ENCODE peak calls at places on chromosome 4, in six cellular contexts. J, T, H, B, C and G are unnamed samples. For H3K4me1, the result is how much of the 10 kb centered on the place peaks cover.

GRCh38 chr4:148330724-148331123 is 111.5 kb downstream of the NR3C2 start:
- ATAC-seq in J (no peak), T (no peak), H (no peak), C (no peak), B (no peak), G (no peak)

GRCh38 chr4:25949166-25949748 is 35.2 kb downstream of the SMIM20 start:
- ATAC-seq in B (no peak), J (no peak), T (peak), C (no peak), H (no peak), G (no peak)

GRCh38 chr4:108224628-108225053 is 55.9 kb upstream of the LEF1 start:
- ATAC-seq in H (no peak), C (no peak), B (peak), T (no peak), J (no peak), G (no peak)

GRCh38 chr4:1984406-1985191 is 24.2 kb downstream of the NELFA start:
- ATAC-seq in H (no peak), T (no peak), B (no peak), J (no peak), C (peak), G (no peak)

GRCh38 chr4:10180927-10181744 is 64.5 kb upstream of the WDR1 start:
- ATAC-seq in J (peak), B (peak), T (no peak), C (peak), H (no peak), G (no peak)

GRCh38 chr4:163167333-163167626 is 590 bp upstream of the NAF1 start:
- ATAC-seq in T (no peak), C (no peak), J (no peak), B (no peak), H (no peak), G (no peak)

GRCh38 chr4:94428884-94429283 is 22.9 kb upstream of the PDLIM5 start:
- ATAC-seq in C (no peak), H (no peak), T (peak), J (no peak), B (peak), G (no peak)

GRCh38 chr4:48665555-48666186 is 114.4 kb downstream of the FRYL start:
- ATAC-seq in H (no peak), B (no peak), T (no peak), J (no peak), C (no peak), G (no peak)

GRCh38 chr4:14446904-14447303 is 555.4 kb upstream of the CPEB2 start:
- ATAC-seq in T (no peak), C (no peak), J (no peak), H (no peak), B (no peak), G (no peak)

GRCh38 chr4:38015886-38016515 is 55.8 kb downstream of the PTTG2 start:
- ATAC-seq in T (no peak), H (no peak), J (no peak), B (no peak), C (no peak), G (peak)

GRCh38 chr4:149084128-149084527 is 641.9 kb upstream of the NR3C2 start:
- ATAC-seq in B (no peak), J (no peak), C (no peak), T (no peak), H (no peak), G (no peak)

GRCh38 chr4:99783940-99784339 is 32.7 kb upstream of the DAPP1 start:
- ATAC-seq in H (no peak), J (no peak), B (no peak), C (no peak), T (no peak), G (no peak)

GRCh38 chr4:116478343-116478742 is 607.0 kb downstream of the TRAM1L1 start:
- ATAC-seq in B (no peak), H (no peak), T (no peak), J (no peak), C (no peak), G (no peak)

GRCh38 chr4:18684932-18685331 is 663.4 kb upstream of the LCORL start:
- ATAC-seq in B (no peak), T (no peak), H (no peak), C (no peak), J (no peak), G (no peak)

GRCh38 chr4:173415885-173416658 is 17.2 kb upstream of the SCRG1 start:
- ATAC-seq in C (no peak), B (peak), H (no peak), J (peak), T (peak), G (peak)

GRCh38 chr4:1752284-1753041 is 31.1 kb downstream of the TACC3 start:
- ATAC-seq in C (no peak), B (peak), T (peak), H (no peak), J (peak), G (no peak)

GRCh38 chr4:44120646-44121045 is 328.0 kb downstream of the KCTD8 start:
- ATAC-seq in B (no peak), C (no peak), J (no peak), T (no peak), H (no peak), G (no peak)

GRCh38 chr4:2045518-2045951 is 13.6 kb upstream of the NAT8L start:
- ATAC-seq in T (no peak), H (no peak), C (no peak), B (no peak), J (no peak), G (no peak)

GRCh38 chr4:102614801-102615200 is 113.6 kb downstream of the NFKB1 start:
- ATAC-seq in T (no peak), J (no peak), C (no peak), B (no peak), H (no peak), G (no peak)

GRCh38 chr4:173345648-173346047 is 11.5 kb upstream of the HMGB2 start:
- ATAC-seq in T (no peak), B (no peak), J (no peak), H (no peak), C (no peak), G (no peak)

GRCh38 chr4:66769436-66769835 is 775.9 kb downstream of the CENPC start:
- ATAC-seq in T (no peak), H (no peak), J (no peak), C (no peak), B (no peak), G (no peak)

GRCh38 chr4:153728660-153729059 is 31.2 kb downstream of the RNF175 start:
- ATAC-seq in T (no peak), C (peak), H (no peak), J (no peak), B (no peak), G (no peak)

GRCh38 chr4:94216394-94216793 is 8.7 kb downstream of the SMARCAD1 start:
- ATAC-seq in B (no peak), H (no peak), T (no peak), C (no peak), J (no peak), G (no peak)

GRCh38 chr4:76035146-76035545 is 724 bp downstream of the CXCL11 start:
- ATAC-seq in H (no peak), J (no peak), T (no peak), C (peak), B (peak), G (no peak)

GRCh38 chr4:6463311-6464289 is 8.8 kb downstream of the PPP2R2C start:
- ATAC-seq in C (no peak), J (peak), B (no peak), H (no peak), T (no peak), G (no peak)

GRCh38 chr4:169272265-169272886 is 1.6 kb upstream of the SH3RF1 start:
- ATAC-seq in H (no peak), J (no peak), C (peak), B (no peak), T (no peak), G (no peak)

GRCh38 chr4:24065974-24066373 is 176.1 kb upstream of the PPARGC1A start:
- ATAC-seq in H (no peak), T (no peak), B (no peak), C (no peak), J (no peak), G (no peak)

DNA sequence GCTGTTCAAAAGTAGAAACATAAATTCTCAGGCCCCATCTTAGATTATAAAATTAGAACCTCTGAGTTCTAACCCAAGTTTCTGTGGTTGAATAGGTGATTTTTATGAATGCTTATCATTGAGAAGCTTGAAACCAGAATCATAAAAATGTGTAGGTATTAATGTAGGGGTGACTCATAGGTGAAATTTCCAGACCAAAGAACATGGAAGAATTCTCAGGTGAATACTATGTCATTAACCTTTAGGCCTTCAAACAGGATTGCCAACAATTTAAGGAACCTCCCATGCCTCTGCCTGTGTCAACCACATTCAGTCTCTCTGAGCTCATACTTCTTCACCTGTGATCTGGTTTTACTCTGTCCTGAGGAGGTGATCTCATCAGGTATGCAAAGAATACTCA is 177.8 kb downstream of the NPFFR2 start:
- ATAC-seq in J (no peak), H (no peak), T (no peak), B (no peak), C (peak), G (no peak)
- TF ChIP-seq EP300 in J (no peak), H (no peak), T (no peak), B (no peak), C (no peak), G (no peak)

GRCh38 chr4:85740431-85740861 is 265.5 kb downstream of the ARHGAP24 start:
- ATAC-seq in B (no peak), C (no peak), H (no peak), J (no peak), T (no peak), G (no peak)
- H3K4me1 ChIP-seq in B (under half), C (under half), H (under half), J (under half), T (under half), G (under half)

GRCh38 chr4:172083236-172083635 is 270.0 kb downstream of the GALNTL6 start:
- ATAC-seq in J (no peak), T (no peak), H (no peak), C (no peak), B (no peak), G (no peak)
- TF ChIP-seq EP300 in J (no peak), T (no peak), H (no peak), C (no peak), B (no peak), G (no peak)

DNA sequence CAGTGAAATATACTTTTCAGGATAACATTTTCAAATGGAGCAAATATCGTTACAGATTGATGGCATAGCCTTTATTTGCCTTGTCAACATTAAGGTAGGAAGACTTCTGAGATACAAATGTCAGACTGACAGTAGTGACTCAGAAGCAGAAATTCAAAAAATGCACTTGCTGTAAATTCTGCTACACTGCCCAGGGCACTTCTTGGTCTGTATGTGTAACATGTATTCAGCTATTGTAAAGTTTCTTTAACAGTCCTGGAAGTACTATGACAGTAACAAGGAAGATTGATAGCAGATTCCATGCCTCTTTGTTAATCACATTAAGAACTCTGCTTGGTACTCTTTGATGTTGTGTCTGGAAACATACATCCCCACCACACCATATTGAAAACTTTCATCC is 69.6 kb upstream of the PCDH18 start:
- ATAC-seq in C (peak), T (no peak), B (no peak), J (no peak), H (no peak), G (no peak)
- H3K4me1 ChIP-seq in C (under half), T (under half), B (under half), J (under half), H (under half), G (under half)

GRCh38 chr4:181760560-181760959 is 482.6 kb upstream of the TENM3 start:
- ATAC-seq in H (no peak), J (no peak), T (no peak), C (no peak), B (no peak), G (no peak)

GRCh38 chr4:181761130-181761529 is 482.1 kb upstream of the TENM3 start:
- ATAC-seq in C (no peak), T (no peak), H (no peak), B (no peak), J (no peak), G (no peak)

GRCh38 chr4:181756451-181756850 is 486.8 kb upstream of the TENM3 start:
- ATAC-seq in C (peak), T (no peak), H (no peak), B (no peak), J (no peak), G (no peak)

GRCh38 chr4:181753189-181753588 is 490.0 kb upstream of the TENM3 start:
- ATAC-seq in H (no peak), J (no peak), C (no peak), B (no peak), T (no peak), G (no peak)

DNA sequence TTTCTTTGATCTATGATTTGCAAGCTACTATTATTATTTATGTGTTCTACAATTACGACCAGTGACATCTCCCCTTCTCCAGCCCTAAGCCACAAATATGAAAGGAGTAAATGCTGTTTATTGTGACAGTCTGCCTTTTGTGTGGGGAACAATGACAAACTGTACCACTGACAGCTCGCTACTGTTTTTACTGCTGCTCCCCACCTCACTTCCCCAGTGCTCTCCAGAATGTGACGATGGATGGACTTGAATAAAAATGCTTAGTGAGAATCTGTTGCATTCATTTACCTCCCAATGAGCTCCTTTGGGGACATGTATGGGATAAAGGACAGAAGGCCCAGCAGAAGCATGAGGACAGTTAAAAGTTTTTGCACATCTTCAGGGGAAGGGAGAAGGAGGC is 485.3 kb upstream of the TENM3 start:
- ATAC-seq in H (no peak), B (no peak), C (no peak), T (no peak), J (no peak), G (no peak)
- TF ChIP-seq EP300 in H (no peak), B (no peak), C (no peak), T (no peak), J (no peak), G (no peak)

DNA sequence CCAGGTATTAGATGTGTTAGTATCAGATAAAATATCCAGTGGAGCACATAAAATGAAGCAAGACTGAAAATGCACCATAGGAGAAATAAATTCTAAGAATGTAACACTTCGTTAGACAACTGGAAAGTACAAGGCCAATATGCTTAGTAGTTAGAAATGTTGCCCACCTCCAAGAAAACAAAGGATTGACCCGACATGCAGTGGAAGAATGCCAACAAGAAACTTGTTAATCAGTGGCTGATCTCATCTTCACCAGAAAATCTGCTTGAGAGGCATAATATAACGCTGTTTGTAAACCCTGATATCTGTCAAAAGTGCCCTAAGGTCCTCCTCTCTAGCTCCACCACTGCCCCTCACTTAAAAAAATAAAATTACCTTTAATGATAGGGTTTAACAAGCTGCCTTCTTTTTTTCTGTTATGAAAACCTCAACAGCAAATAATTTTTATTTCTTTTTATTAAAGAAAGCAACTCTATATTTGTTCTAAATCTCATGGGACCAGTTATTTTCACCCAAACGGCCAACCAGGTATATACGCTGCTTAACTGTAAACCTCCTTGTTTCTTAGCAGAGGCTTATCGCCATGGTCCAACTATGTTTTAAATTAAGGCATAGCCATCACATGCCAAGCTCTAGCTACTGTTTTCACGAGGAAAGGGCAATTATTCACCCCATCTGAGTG is 1.8 kb downstream of the RASGEF1B start:
- ATAC-seq in T (no peak), B (no peak), C (no peak), H (no peak), J (no peak), G (no peak)
- H3K4me1 ChIP-seq in T (under half), B (under half), C (under half), H (under half), J (under half), G (under half)

GRCh38 chr4:114752404-114752803 is 153.8 kb downstream of the UGT8 start:
- ATAC-seq in C (no peak), J (no peak), H (no peak), B (no peak), T (no peak), G (no peak)
- TF ChIP-seq EP300 in C (no peak), J (no peak), H (no peak), B (no peak), T (no peak), G (no peak)

GRCh38 chr4:74451214-74451661 is 6.3 kb downstream of the AREG start:
- ATAC-seq in B (peak), J (no peak), C (no peak), H (peak), T (no peak), G (no peak)
- H3K4me1 ChIP-seq in B (under half), J (under half), C (under half), H (half or more), T (under half), G (under half)

GRCh38 chr4:88803600-88804096 is 106.0 kb upstream of the NAP1L5 start:
- ATAC-seq in B (no peak), J (peak), H (peak), C (peak), T (no peak), G (peak)
- TF ChIP-seq EP300 in B (no peak), J (no peak), H (no peak), C (peak), T (no peak), G (no peak)

GRCh38 chr4:47490550-47490949 is 5.5 kb downstream of the ATP10D start:
- ATAC-seq in B (peak), J (no peak), C (peak), H (peak), T (peak), G (no peak)
- H3K4me1 ChIP-seq in B (under half), J (under half), C (under half), H (under half), T (under half), G (under half)